ENCODE peak calls at places on chromosomes 13 and 19, in nine cellular contexts. One of them, this sample, is unnamed. For H3K27me3, the result is how much of the 10 kb centered on the place peaks cover.

GRCh38 chr19:28292822-28293500 is 920.0 kb downstream of the UQCRFS1 start:
- DNase-seq in cardiac muscle cell: peak
- DNase-seq in WERI-Rb-1: no peak
- DNase-seq in kidney epithelial cell: no peak
- DNase-seq in gastrocnemius medialis: no peak
- DNase-seq in vagina: no peak
- DNase-seq in BJ: no peak
- DNase-seq in tibial artery: no peak
- DNase-seq in thoracic aorta: no peak
- DNase-seq in this sample: no peak

GRCh38 chr19:4987692-4988370 is 18.9 kb downstream of the KDM4B start:
- DNase-seq in cardiac muscle cell: no peak
- DNase-seq in WERI-Rb-1: no peak
- DNase-seq in kidney epithelial cell: no peak
- DNase-seq in gastrocnemius medialis: no peak
- DNase-seq in vagina: no peak
- DNase-seq in BJ: no peak
- DNase-seq in tibial artery: no peak
- DNase-seq in thoracic aorta: no peak
- DNase-seq in this sample: no peak

GRCh38 chr13:65783383-65783782 is 1446.8 kb downstream of the PCDH9 start:
- DNase-seq in cardiac muscle cell: no peak
- DNase-seq in WERI-Rb-1: no peak
- DNase-seq in kidney epithelial cell: no peak
- DNase-seq in gastrocnemius medialis: no peak
- DNase-seq in vagina: no peak
- DNase-seq in BJ: no peak
- DNase-seq in tibial artery: peak
- DNase-seq in thoracic aorta: no peak
- DNase-seq in this sample: no peak

GRCh38 chr13:51644649-51645048 is 60.4 kb downstream of the WDFY2 start:
- DNase-seq in cardiac muscle cell: no peak
- DNase-seq in WERI-Rb-1: no peak
- DNase-seq in kidney epithelial cell: no peak
- DNase-seq in gastrocnemius medialis: no peak
- DNase-seq in vagina: no peak
- DNase-seq in BJ: no peak
- DNase-seq in tibial artery: no peak
- DNase-seq in thoracic aorta: no peak
- DNase-seq in this sample: no peak

GRCh38 chr13:107296804-107297203 is 728.9 kb upstream of the ARGLU1 start:
- DNase-seq in cardiac muscle cell: no peak
- DNase-seq in WERI-Rb-1: no peak
- DNase-seq in kidney epithelial cell: no peak
- DNase-seq in gastrocnemius medialis: no peak
- DNase-seq in vagina: no peak
- DNase-seq in BJ: no peak
- DNase-seq in tibial artery: no peak
- DNase-seq in thoracic aorta: no peak
- DNase-seq in this sample: no peak

GRCh38 chr19:35563207-35563829 is at the start of gene ATP4A:
- DNase-seq in cardiac muscle cell: no peak
- DNase-seq in WERI-Rb-1: no peak
- DNase-seq in kidney epithelial cell: no peak
- DNase-seq in gastrocnemius medialis: no peak
- DNase-seq in vagina: no peak
- DNase-seq in BJ: no peak
- DNase-seq in tibial artery: no peak
- DNase-seq in thoracic aorta: no peak
- DNase-seq in this sample: no peak

GRCh38 chr19:11018179-11018578 is 57.3 kb downstream of the SMARCA4 start:
- DNase-seq in cardiac muscle cell: no peak
- DNase-seq in WERI-Rb-1: no peak
- DNase-seq in kidney epithelial cell: peak
- DNase-seq in gastrocnemius medialis: no peak
- DNase-seq in vagina: no peak
- DNase-seq in BJ: no peak
- DNase-seq in tibial artery: no peak
- DNase-seq in thoracic aorta: no peak
- DNase-seq in this sample: no peak

GRCh38 chr19:49432141-49433073 is 7.2 kb downstream of the GFY start:
- DNase-seq in cardiac muscle cell: no peak
- DNase-seq in WERI-Rb-1: no peak
- DNase-seq in kidney epithelial cell: no peak
- DNase-seq in gastrocnemius medialis: no peak
- DNase-seq in vagina: no peak
- DNase-seq in BJ: no peak
- DNase-seq in tibial artery: no peak
- DNase-seq in thoracic aorta: no peak
- DNase-seq in this sample: no peak

GRCh38 chr13:74061939-74062595 is 72.1 kb downstream of the KLF12 start:
- DNase-seq in cardiac muscle cell: peak
- DNase-seq in WERI-Rb-1: no peak
- DNase-seq in kidney epithelial cell: no peak
- DNase-seq in gastrocnemius medialis: no peak
- DNase-seq in vagina: no peak
- DNase-seq in BJ: peak
- DNase-seq in tibial artery: no peak
- DNase-seq in thoracic aorta: no peak
- DNase-seq in this sample: no peak

GRCh38 chr13:38590796-38591507 is 95.9 kb upstream of the FREM2 start:
- DNase-seq in cardiac muscle cell: peak
- DNase-seq in WERI-Rb-1: no peak
- DNase-seq in kidney epithelial cell: no peak
- DNase-seq in gastrocnemius medialis: no peak
- DNase-seq in vagina: no peak
- DNase-seq in BJ: no peak
- DNase-seq in tibial artery: no peak
- DNase-seq in thoracic aorta: no peak
- DNase-seq in this sample: no peak

GRCh38 chr19:33905937-33906577 is 109.4 kb downstream of the KCTD15 start:
- DNase-seq in cardiac muscle cell: peak
- DNase-seq in WERI-Rb-1: no peak
- DNase-seq in kidney epithelial cell: no peak
- DNase-seq in gastrocnemius medialis: no peak
- DNase-seq in vagina: no peak
- DNase-seq in BJ: no peak
- DNase-seq in tibial artery: peak
- DNase-seq in thoracic aorta: no peak
- DNase-seq in this sample: no peak

GRCh38 chr13:99269627-99270252 is 11.6 kb upstream of the GPR18 start:
- DNase-seq in cardiac muscle cell: peak
- DNase-seq in WERI-Rb-1: peak
- DNase-seq in kidney epithelial cell: no peak
- DNase-seq in gastrocnemius medialis: no peak
- DNase-seq in vagina: no peak
- DNase-seq in BJ: no peak
- DNase-seq in tibial artery: no peak
- DNase-seq in thoracic aorta: no peak
- DNase-seq in this sample: no peak

GRCh38 chr19:49447485-49448431 is 3.9 kb downstream of the PIH1D1 start:
- DNase-seq in cardiac muscle cell: no peak
- DNase-seq in WERI-Rb-1: peak
- DNase-seq in kidney epithelial cell: no peak
- DNase-seq in gastrocnemius medialis: peak
- DNase-seq in vagina: no peak
- DNase-seq in BJ: no peak
- DNase-seq in tibial artery: no peak
- DNase-seq in thoracic aorta: no peak
- DNase-seq in this sample: peak

GRCh38 chr13:21079761-21080730 is 18.7 kb upstream of the LATS2 start:
- DNase-seq in cardiac muscle cell: no peak
- DNase-seq in WERI-Rb-1: no peak
- DNase-seq in kidney epithelial cell: peak
- DNase-seq in gastrocnemius medialis: no peak
- DNase-seq in vagina: no peak
- DNase-seq in BJ: peak
- DNase-seq in tibial artery: peak
- DNase-seq in thoracic aorta: no peak
- DNase-seq in this sample: no peak

GRCh38 chr13:94710881-94711560 is 1.3 kb downstream of the SOX21 start:
- DNase-seq in cardiac muscle cell: no peak
- DNase-seq in WERI-Rb-1: peak
- DNase-seq in kidney epithelial cell: no peak
- DNase-seq in gastrocnemius medialis: no peak
- DNase-seq in vagina: peak
- DNase-seq in BJ: no peak
- DNase-seq in tibial artery: no peak
- DNase-seq in thoracic aorta: no peak
- DNase-seq in this sample: peak

GRCh38 chr13:98155475-98156111 is 12.7 kb downstream of the FARP1 start:
- DNase-seq in cardiac muscle cell: no peak
- DNase-seq in WERI-Rb-1: no peak
- DNase-seq in kidney epithelial cell: no peak
- DNase-seq in gastrocnemius medialis: no peak
- DNase-seq in vagina: no peak
- DNase-seq in BJ: no peak
- DNase-seq in tibial artery: no peak
- DNase-seq in thoracic aorta: no peak
- DNase-seq in this sample: peak

GRCh38 chr13:28442872-28443271 is 52.1 kb downstream of the FLT1 start:
- DNase-seq in cardiac muscle cell: peak
- DNase-seq in WERI-Rb-1: no peak
- DNase-seq in kidney epithelial cell: no peak
- DNase-seq in gastrocnemius medialis: no peak
- DNase-seq in vagina: no peak
- DNase-seq in BJ: no peak
- DNase-seq in tibial artery: no peak
- DNase-seq in thoracic aorta: no peak
- DNase-seq in this sample: no peak
- H3K27me3 ChIP-seq in cardiac muscle cell: under half
- H3K27me3 ChIP-seq in WERI-Rb-1: under half
- H3K27me3 ChIP-seq in kidney epithelial cell: under half
- H3K27me3 ChIP-seq in gastrocnemius medialis: under half
- H3K27me3 ChIP-seq in vagina: under half
- H3K27me3 ChIP-seq in BJ: under half
- H3K27me3 ChIP-seq in tibial artery: under half
- H3K27me3 ChIP-seq in thoracic aorta: under half
- H3K27me3 ChIP-seq in this sample: under half

GRCh38 chr19:43950834-43951626 is at the start of gene ZNF221:
- DNase-seq in cardiac muscle cell: peak
- DNase-seq in WERI-Rb-1: peak
- DNase-seq in kidney epithelial cell: peak
- DNase-seq in gastrocnemius medialis: peak
- DNase-seq in vagina: peak
- DNase-seq in BJ: peak
- DNase-seq in tibial artery: peak
- DNase-seq in thoracic aorta: peak
- DNase-seq in this sample: peak
- TF ChIP-seq CTCF in cardiac muscle cell: peak
- TF ChIP-seq CTCF in WERI-Rb-1: peak
- TF ChIP-seq CTCF in kidney epithelial cell: peak
- TF ChIP-seq CTCF in gastrocnemius medialis: peak
- TF ChIP-seq CTCF in vagina: no peak
- TF ChIP-seq CTCF in BJ: peak
- TF ChIP-seq CTCF in tibial artery: peak
- TF ChIP-seq CTCF in thoracic aorta: peak
- TF ChIP-seq CTCF in this sample: peak

DNA sequence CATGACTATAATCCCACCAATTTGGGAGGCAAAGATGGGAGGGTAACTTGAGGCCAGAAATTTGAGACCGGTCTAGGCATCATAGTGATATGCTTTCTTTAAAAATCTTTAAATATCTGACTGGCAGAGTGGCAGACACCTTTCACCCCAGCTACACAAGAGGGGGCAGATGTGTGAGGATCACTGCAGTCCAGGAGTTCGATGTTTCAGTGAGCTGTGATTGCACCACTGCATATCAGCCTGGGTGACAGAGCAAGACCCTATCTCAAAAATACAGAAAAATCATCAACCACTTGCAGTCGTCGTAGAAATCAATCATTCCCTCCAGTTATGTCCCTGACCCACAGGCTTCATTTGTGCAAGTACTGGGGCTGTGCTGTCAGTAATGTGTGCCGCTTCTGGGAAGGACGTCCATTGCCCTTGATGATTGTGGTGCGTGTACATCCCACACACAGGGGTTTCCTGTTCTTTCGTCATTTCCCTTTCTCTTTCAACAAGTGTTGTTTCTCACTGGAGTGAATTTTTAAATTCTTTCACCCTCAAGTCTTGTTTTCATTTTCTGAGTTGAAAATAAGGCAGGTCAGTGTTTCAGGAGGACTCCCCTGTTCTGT is 1.4 kb downstream of the LGALS14 start:
- DNase-seq in cardiac muscle cell: no peak
- DNase-seq in WERI-Rb-1: no peak
- DNase-seq in kidney epithelial cell: no peak
- DNase-seq in gastrocnemius medialis: no peak
- DNase-seq in vagina: no peak
- DNase-seq in BJ: no peak
- DNase-seq in tibial artery: no peak
- DNase-seq in thoracic aorta: no peak
- DNase-seq in this sample: no peak
- H3K4me3 ChIP-seq in cardiac muscle cell: no peak
- H3K4me3 ChIP-seq in WERI-Rb-1: no peak
- H3K4me3 ChIP-seq in kidney epithelial cell: no peak
- H3K4me3 ChIP-seq in gastrocnemius medialis: no peak
- H3K4me3 ChIP-seq in vagina: no peak
- H3K4me3 ChIP-seq in BJ: no peak
- H3K4me3 ChIP-seq in tibial artery: no peak
- H3K4me3 ChIP-seq in thoracic aorta: no peak
- H3K4me3 ChIP-seq in this sample: no peak

GRCh38 chr19:15201374-15202023 is 704 bp upstream of the NOTCH3 start:
- DNase-seq in cardiac muscle cell: no peak
- DNase-seq in WERI-Rb-1: no peak
- DNase-seq in kidney epithelial cell: no peak
- DNase-seq in gastrocnemius medialis: no peak
- DNase-seq in vagina: no peak
- DNase-seq in BJ: no peak
- DNase-seq in tibial artery: no peak
- DNase-seq in thoracic aorta: no peak
- DNase-seq in this sample: no peak
- H3K27me3 ChIP-seq in cardiac muscle cell: under half
- H3K27me3 ChIP-seq in WERI-Rb-1: under half
- H3K27me3 ChIP-seq in kidney epithelial cell: under half
- H3K27me3 ChIP-seq in gastrocnemius medialis: under half
- H3K27me3 ChIP-seq in vagina: under half
- H3K27me3 ChIP-seq in BJ: under half
- H3K27me3 ChIP-seq in tibial artery: under half
- H3K27me3 ChIP-seq in thoracic aorta: under half
- H3K27me3 ChIP-seq in this sample: under half

This sample was measured in BE2C.